ENCODE peak calls at places on chromosomes 3 and 15, in five cellular contexts. J, V, Y, O and U are unnamed samples. For H3K4me1, the result is how much of the 10 kb centered on the place peaks cover.

GRCh38 chr3:181948286-181948685 is 236.6 kb downstream of the SOX2 start:
- DNase-seq in J (no peak), V (no peak), Y (no peak), O (no peak), U (no peak)

GRCh38 chr3:94083261-94083660 is 20.4 kb downstream of the NSUN3 start:
- DNase-seq in J (no peak), V (no peak), Y (no peak), O (peak), U (no peak)

GRCh38 chr15:74620636-74621545 is 5.3 kb downstream of the CLK3 start:
- DNase-seq in J (no peak), V (peak), Y (peak), O (peak), U (peak)

GRCh38 chr3:66609660-66610547 is 109.1 kb upstream of the LRIG1 start:
- DNase-seq in J (no peak), V (peak), Y (no peak), O (no peak), U (no peak)

GRCh38 chr3:197364410-197365071 is 66.1 kb upstream of the DLG1 start:
- DNase-seq in J (no peak), V (no peak), Y (no peak), O (peak), U (no peak)

GRCh38 chr15:57165992-57166391 is 210.3 kb upstream of the CGNL1 start:
- DNase-seq in J (no peak), V (no peak), Y (peak), O (no peak), U (no peak)

GRCh38 chr15:101372960-101373525 is 78.0 kb upstream of the SNRPA1 start:
- DNase-seq in J (no peak), V (no peak), Y (no peak), O (no peak), U (no peak)

GRCh38 chr3:15693340-15693739 is 91.8 kb downstream of the BTD start:
- DNase-seq in J (no peak), V (no peak), Y (no peak), O (no peak), U (no peak)

GRCh38 chr3:1664266-1664665 is 434.4 kb upstream of the CNTN4 start:
- DNase-seq in J (no peak), V (no peak), Y (no peak), O (no peak), U (no peak)

GRCh38 chr3:44870375-44871061 is 3.9 kb upstream of the TGM4 start:
- DNase-seq in J (no peak), V (no peak), Y (no peak), O (peak), U (no peak)

GRCh38 chr3:23314981-23315805 is 112.1 kb downstream of the UBE2E2 start:
- DNase-seq in J (no peak), V (no peak), Y (no peak), O (no peak), U (no peak)

GRCh38 chr3:18389108-18389733 is 35.9 kb downstream of the SATB1 start:
- DNase-seq in J (no peak), V (no peak), Y (peak), O (peak), U (peak)

GRCh38 chr3:152197937-152198336 is 70.8 kb upstream of the MBNL1 start:
- DNase-seq in J (no peak), V (no peak), Y (peak), O (no peak), U (no peak)

GRCh38 chr3:152198655-152199054 is 70.1 kb upstream of the MBNL1 start:
- DNase-seq in J (no peak), V (no peak), Y (peak), O (no peak), U (no peak)

GRCh38 chr3:152196782-152197181 is 71.9 kb upstream of the MBNL1 start:
- DNase-seq in J (no peak), V (no peak), Y (no peak), O (no peak), U (no peak)

GRCh38 chr3:152199069-152199838 is 69.5 kb upstream of the MBNL1 start:
- DNase-seq in J (no peak), V (no peak), Y (peak), O (no peak), U (no peak)

GRCh38 chr3:152197451-152197850 is 71.3 kb upstream of the MBNL1 start:
- DNase-seq in J (no peak), V (no peak), Y (no peak), O (no peak), U (no peak)
- H3K4me1 ChIP-seq in J (under half), V (under half), Y (under half), O (under half), U (under half)

GRCh38 chr3:60095930-60096329 is 1046.1 kb upstream of the CFAP20DC start:
- DNase-seq in J (no peak), V (no peak), Y (no peak), O (no peak), U (no peak)

GRCh38 chr3:60096403-60096802 is 1046.6 kb upstream of the CFAP20DC start:
- DNase-seq in J (no peak), V (no peak), Y (no peak), O (no peak), U (no peak)

GRCh38 chr3:60090536-60090935 is 1040.7 kb upstream of the CFAP20DC start:
- DNase-seq in J (no peak), V (no peak), Y (no peak), O (no peak), U (no peak)

GRCh38 chr3:60094392-60094947 is 1044.6 kb upstream of the CFAP20DC start:
- DNase-seq in J (no peak), V (no peak), Y (no peak), O (no peak), U (no peak)

GRCh38 chr3:60095511-60095910 is 1045.7 kb upstream of the CFAP20DC start:
- DNase-seq in J (no peak), V (no peak), Y (peak), O (no peak), U (no peak)
- TF ChIP-seq ATF3 in J (no peak), V (no peak), Y (no peak), O (no peak), U (no peak)

GRCh38 chr15:89119489-89120478 is 31.5 kb downstream of the ABHD2 start:
- DNase-seq in J (no peak), V (no peak), Y (no peak), O (peak), U (no peak)

GRCh38 chr15:89118481-89118989 is 30.3 kb downstream of the ABHD2 start:
- DNase-seq in J (no peak), V (no peak), Y (no peak), O (no peak), U (no peak)

GRCh38 chr15:89125038-89125826 is 37.0 kb downstream of the ABHD2 start:
- DNase-seq in J (no peak), V (no peak), Y (no peak), O (peak), U (no peak)

GRCh38 chr15:89121414-89121813 is 33.2 kb downstream of the ABHD2 start:
- DNase-seq in J (no peak), V (no peak), Y (no peak), O (peak), U (no peak)

GRCh38 chr15:89122532-89123525 is 34.6 kb downstream of the ABHD2 start:
- DNase-seq in J (no peak), V (no peak), Y (no peak), O (no peak), U (no peak)
- H3K4me1 ChIP-seq in J (under half), V (under half), Y (under half), O (half or more), U (under half)

GRCh38 chr3:111828506-111828905 is 30.6 kb upstream of the PHLDB2 start:
- DNase-seq in J (no peak), V (no peak), Y (no peak), O (no peak), U (no peak)

GRCh38 chr3:111837112-111837511 is 22.0 kb upstream of the PHLDB2 start:
- DNase-seq in J (no peak), V (no peak), Y (no peak), O (no peak), U (no peak)

GRCh38 chr3:111829023-111829422 is 30.0 kb upstream of the PHLDB2 start:
- DNase-seq in J (no peak), V (no peak), Y (no peak), O (no peak), U (no peak)

GRCh38 chr3:111827871-111828270 is 31.2 kb upstream of the PHLDB2 start:
- DNase-seq in J (no peak), V (no peak), Y (no peak), O (no peak), U (no peak)

DNA sequence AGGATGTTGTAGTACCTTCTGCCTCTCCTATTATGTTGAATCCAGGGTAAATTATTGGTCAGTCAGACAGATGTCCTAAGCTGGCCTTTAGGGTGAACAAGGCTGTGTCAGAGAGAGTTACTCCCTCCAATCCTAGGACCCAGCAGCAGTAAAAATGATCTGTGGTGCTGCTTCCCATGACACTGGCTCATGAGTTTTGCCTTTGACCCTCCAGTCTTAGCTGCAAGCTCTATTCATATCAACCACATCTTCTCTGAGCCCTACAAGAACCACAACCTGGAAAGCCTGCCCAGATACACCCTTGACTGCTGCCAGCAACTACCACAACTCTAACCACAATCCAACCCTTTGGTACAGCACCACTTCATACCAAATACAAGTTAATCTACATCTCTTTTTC is 27.2 kb upstream of the PHLDB2 start:
- DNase-seq in J (no peak), V (no peak), Y (no peak), O (no peak), U (no peak)
- TF ChIP-seq ATF3 in J (no peak), V (no peak), Y (no peak), O (no peak), U (no peak)

GRCh38 chr15:58777107-58777506 is 6.0 kb downstream of the MINDY2 start:
- DNase-seq in J (peak), V (no peak), Y (no peak), O (no peak), U (no peak)
- H3K4me1 ChIP-seq in J (under half), V (under half), Y (under half), O (under half), U (under half)

GRCh38 chr3:55077726-55078125 is 149.9 kb upstream of the LRTM1 start:
- DNase-seq in J (no peak), V (no peak), Y (no peak), O (no peak), U (no peak)
- TF ChIP-seq ATF3 in J (no peak), V (no peak), Y (no peak), O (no peak), U (no peak)